ENCODE peak calls at places on chromosomes 13 and 19, in five cellular contexts. M is stimulated activated CD8-positive, alpha-beta memory T cell treated with anti-CD3 and anti-CD28 coated beads, Interleukin-15, amount 100 ng/mL, for 4 hours; T is AG08396; V is osteoblast; Q is progenitor cell of endocrine pancreas. X is an unnamed sample.

GRCh38 chr13:85255978-85256377 is 543.2 kb downstream of the SLITRK6 start:
- DNase-seq in Q (no peak), T (no peak), M (no peak), V (no peak), X (no peak)

GRCh38 chr19:41988947-41989346 is 5.1 kb downstream of the ATP1A3 start:
- DNase-seq in V (no peak), M (no peak), Q (no peak), T (no peak), X (no peak)

GRCh38 chr19:18062043-18062442 is 24.7 kb downstream of the IL12RB1 start:
- DNase-seq in T (no peak), V (no peak), M (no peak), Q (no peak), X (no peak)

GRCh38 chr13:77374786-77375185 is 47.9 kb upstream of the MYCBP2 start:
- DNase-seq in V (no peak), T (no peak), Q (no peak), M (no peak), X (no peak)

GRCh38 chr19:56377105-56377924 is 16.0 kb downstream of the ZNF582 start:
- DNase-seq in Q (no peak), V (no peak), T (no peak), M (no peak), X (no peak)

GRCh38 chr19:42378225-42378929 is 11.7 kb downstream of the CNFN start:
- DNase-seq in Q (no peak), T (no peak), V (no peak), M (no peak), X (no peak)

GRCh38 chr13:75458696-75459422 is 23.1 kb downstream of the TBC1D4 start:
- DNase-seq in Q (no peak), M (no peak), T (no peak), V (no peak), X (no peak)

GRCh38 chr19:53540091-53540490 is 2.1 kb downstream of the ZNF331 start:
- DNase-seq in T (no peak), V (no peak), Q (no peak), M (no peak), X (no peak)

GRCh38 chr13:100673831-100674362 is 698 bp downstream of the TMTC4 start:
- DNase-seq in M (peak), T (peak), V (peak), Q (peak), X (peak)

GRCh38 chr13:27968316-27969072 is 621 bp downstream of the CDX2 start:
- DNase-seq in M (no peak), Q (no peak), T (no peak), V (peak), X (no peak)

GRCh38 chr13:101307181-101307701 is 109.1 kb downstream of the NALCN start:
- DNase-seq in M (no peak), V (peak), T (peak), Q (no peak), X (no peak)

GRCh38 chr19:39297931-39298634 is 1.9 kb downstream of the IFNL1 start:
- DNase-seq in Q (no peak), T (no peak), V (no peak), M (peak), X (no peak)

GRCh38 chr19:55085923-55086715 is 10.4 kb downstream of the EPS8L1 start:
- DNase-seq in T (no peak), M (no peak), V (peak), Q (no peak), X (no peak)

GRCh38 chr19:13029893-13030292 is 34.6 kb downstream of the NFIX start:
- DNase-seq in Q (no peak), V (peak), T (no peak), M (no peak), X (no peak)

GRCh38 chr13:45225370-45225769 is 24.5 kb upstream of the KCTD4 start:
- DNase-seq in Q (no peak), T (no peak), M (no peak), V (no peak), X (no peak)

GRCh38 chr13:50319603-50320296 is 304.5 kb downstream of the KCNRG start:
- DNase-seq in Q (no peak), M (no peak), T (no peak), V (no peak), X (no peak)

GRCh38 chr13:26965976-26966375 is 205.4 kb upstream of the GPR12 start:
- DNase-seq in Q (no peak), M (no peak), T (peak), V (no peak), X (no peak)